ENCODE peak calls at places on chromosomes 5 and 9, in ten cellular contexts. L is tibial artery, B is type B pancreatic cell, R is RWPE1, E is foreskin fibroblast, W is progenitor cell of endocrine pancreas, Y is psoas muscle, Q is heart right ventricle, N is A549, I is astrocyte. T is an unnamed sample.

GRCh38 chr5:138869763-138870500 is 5.2 kb downstream of the LRRTM2 start:
- DNase-seq in L (no peak), B (no peak), R (peak), E (no peak), W (no peak), Y (no peak), Q (no peak), N (no peak), I (peak), T (no peak)

GRCh38 chr5:173835662-173836061 is 52.5 kb upstream of the CPEB4 start:
- DNase-seq in L (no peak), B (no peak), R (peak), E (no peak), W (no peak), Y (peak), Q (no peak), N (peak), I (no peak), T (no peak)

GRCh38 chr5:33379757-33380156 is 61.0 kb upstream of the TARS1 start:
- DNase-seq in L (no peak), B (no peak), R (no peak), E (peak), W (no peak), Y (no peak), Q (no peak), N (peak), I (no peak), T (peak)

GRCh38 chr5:96758621-96759020 is 49.1 kb downstream of the ERAP1 start:
- DNase-seq in L (no peak), B (no peak), R (no peak), E (peak), W (no peak), Y (no peak), Q (no peak), N (no peak), I (peak), T (no peak)

GRCh38 chr9:92609142-92609500 is 60.8 kb downstream of the IPPK start:
- DNase-seq in L (no peak), B (no peak), R (no peak), E (peak), W (no peak), Y (no peak), Q (no peak), N (no peak), I (peak), T (no peak)

GRCh38 chr9:88681434-88681833 is 146.5 kb downstream of the NXNL2 start:
- DNase-seq in L (no peak), B (no peak), R (no peak), E (no peak), W (no peak), Y (no peak), Q (no peak), N (no peak), I (no peak), T (no peak)

GRCh38 chr5:79562351-79563246 is 48.7 kb upstream of the HOMER1 start:
- DNase-seq in L (no peak), B (no peak), R (peak), E (peak), W (no peak), Y (no peak), Q (no peak), N (no peak), I (peak), T (no peak)

GRCh38 chr9:14768561-14769234 is 46.2 kb upstream of the CER1 start:
- DNase-seq in L (no peak), B (no peak), R (peak), E (peak), W (peak), Y (no peak), Q (no peak), N (peak), I (peak), T (peak)

GRCh38 chr5:170861855-170862766 is at the start of gene RANBP17:
- DNase-seq in L (no peak), B (peak), R (peak), E (peak), W (peak), Y (peak), Q (peak), N (peak), I (peak), T (peak)

GRCh38 chr5:74182603-74183002 is 457.9 kb downstream of the ENC1 start:
- DNase-seq in L (no peak), B (no peak), R (no peak), E (no peak), W (no peak), Y (no peak), Q (no peak), N (no peak), I (no peak), T (no peak)

GRCh38 chr5:168269950-168270349 is 21.5 kb upstream of the WWC1 start:
- DNase-seq in L (no peak), B (no peak), R (no peak), E (peak), W (no peak), Y (no peak), Q (no peak), N (peak), I (no peak), T (no peak)

GRCh38 chr5:135651156-135651555 is 72.4 kb upstream of the CXCL14 start:
- DNase-seq in L (no peak), B (no peak), R (peak), E (peak), W (no peak), Y (no peak), Q (no peak), N (no peak), I (peak), T (no peak)

GRCh38 chr9:133574791-133575672 is 34.2 kb downstream of the FAM163B start:
- DNase-seq in L (no peak), B (no peak), R (no peak), E (no peak), W (no peak), Y (no peak), Q (no peak), N (no peak), I (no peak), T (no peak)

GRCh38 chr9:35520404-35520790 is 30.5 kb downstream of the RUSC2 start:
- DNase-seq in L (no peak), B (no peak), R (no peak), E (no peak), W (no peak), Y (no peak), Q (no peak), N (no peak), I (no peak), T (no peak)

GRCh38 chr9:33263131-33263935 is 1.2 kb downstream of the BAG1 start:
- DNase-seq in L (peak), B (no peak), R (peak), E (peak), W (no peak), Y (peak), Q (peak), N (no peak), I (peak), T (no peak)

GRCh38 chr5:57831942-57832341 is 349.3 kb upstream of the ACTBL2 start:
- DNase-seq in L (no peak), B (no peak), R (no peak), E (peak), W (no peak), Y (no peak), Q (no peak), N (no peak), I (no peak), T (no peak)

GRCh38 chr9:137077010-137077747 is at the start of gene UAP1L1:
- DNase-seq in L (peak), B (no peak), R (no peak), E (peak), W (no peak), Y (peak), Q (peak), N (peak), I (peak), T (peak)

GRCh38 chr9:133771486-133772482 is 33.6 kb upstream of the SARDH start:
- DNase-seq in L (peak), B (peak), R (no peak), E (no peak), W (peak), Y (peak), Q (peak), N (no peak), I (no peak), T (no peak)

GRCh38 chr5:141192110-141192725 is at the start of gene PCDHB10:
- DNase-seq in L (no peak), B (no peak), R (no peak), E (peak), W (no peak), Y (no peak), Q (no peak), N (peak), I (no peak), T (peak)

GRCh38 chr9:34985311-34985899 is 4.1 kb upstream of the DNAJB5 start:
- DNase-seq in L (no peak), B (no peak), R (no peak), E (peak), W (peak), Y (no peak), Q (no peak), N (peak), I (peak), T (peak)

GRCh38 chr9:121773286-121773953 is 122.0 kb downstream of the DAB2IP start:
- DNase-seq in L (peak), B (no peak), R (no peak), E (no peak), W (no peak), Y (no peak), Q (no peak), N (no peak), I (no peak), T (no peak)

GRCh38 chr9:121772600-121773285 is 121.3 kb downstream of the DAB2IP start:
- DNase-seq in L (peak), B (no peak), R (no peak), E (no peak), W (no peak), Y (peak), Q (peak), N (no peak), I (no peak), T (no peak)

GRCh38 chr9:121770415-121771273 is 119.2 kb downstream of the DAB2IP start:
- DNase-seq in L (no peak), B (no peak), R (no peak), E (peak), W (no peak), Y (peak), Q (no peak), N (no peak), I (peak), T (no peak)

GRCh38 chr9:121771418-121771817 is 120.0 kb downstream of the DAB2IP start:
- DNase-seq in L (no peak), B (no peak), R (no peak), E (no peak), W (no peak), Y (peak), Q (no peak), N (no peak), I (no peak), T (no peak)

DNA sequence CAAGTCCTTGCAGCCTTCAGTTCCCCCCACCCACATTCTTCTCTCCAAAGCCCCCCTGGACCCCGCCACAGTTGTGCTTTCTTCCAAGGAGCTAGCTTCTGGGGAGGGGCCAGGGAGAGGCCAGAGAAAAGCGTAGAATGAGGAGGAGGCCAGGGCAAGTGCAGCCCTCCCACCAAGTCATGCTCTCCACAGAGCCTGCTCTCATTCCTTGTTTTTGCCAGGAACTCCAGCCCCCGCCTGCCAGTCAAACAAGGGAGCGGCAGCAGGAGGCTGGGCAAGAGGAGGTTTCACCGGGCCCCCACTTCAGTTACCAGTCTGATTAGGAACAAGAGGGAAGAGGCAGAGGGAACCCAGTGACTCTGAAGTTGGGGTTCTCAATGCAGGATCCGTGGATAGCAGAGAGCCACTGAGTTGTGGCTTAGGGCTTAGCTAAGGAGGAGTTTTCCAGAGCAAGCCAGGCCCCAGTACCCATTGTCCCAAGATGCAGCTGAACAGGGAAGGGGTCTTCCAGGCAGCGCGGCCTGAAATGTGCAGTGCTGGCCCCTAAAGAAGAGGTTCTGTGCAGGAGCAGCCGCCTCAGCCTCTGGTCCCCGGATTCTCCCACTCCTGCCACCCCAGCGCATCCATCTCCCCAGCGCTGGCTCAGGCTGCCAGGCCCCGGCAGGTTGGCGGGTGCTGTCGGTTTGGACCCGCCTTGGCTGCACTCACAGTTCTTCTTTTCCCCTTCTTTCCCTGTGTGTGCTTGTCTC is 120.6 kb downstream of the DAB2IP start:
- DNase-seq in L (no peak), B (no peak), R (no peak), E (no peak), W (no peak), Y (no peak), Q (no peak), N (no peak), I (no peak), T (no peak)
- TF ChIP-seq CTCF in L (no peak), B (no peak), R (no peak), E (no peak), W (no peak), Y (no peak), Q (no peak), N (no peak), I (no peak), T (no peak)

GRCh38 chr5:72153551-72153950 is 46.3 kb downstream of the MAP1B start:
- DNase-seq in L (no peak), B (no peak), R (no peak), E (no peak), W (no peak), Y (no peak), Q (no peak), N (no peak), I (no peak), T (no peak)
- TF ChIP-seq CTCF in L (no peak), B (no peak), R (no peak), E (no peak), W (no peak), Y (no peak), Q (no peak), N (no peak), I (no peak), T (no peak)

GRCh38 chr5:65072836-65073620 is 304.3 kb downstream of the CWC27 start:
- DNase-seq in L (no peak), B (no peak), R (no peak), E (no peak), W (no peak), Y (no peak), Q (no peak), N (no peak), I (peak), T (no peak)

GRCh38 chr5:65077653-65078052 is 308.9 kb downstream of the CWC27 start:
- DNase-seq in L (no peak), B (no peak), R (no peak), E (no peak), W (no peak), Y (no peak), Q (no peak), N (no peak), I (no peak), T (no peak)

GRCh38 chr5:65078331-65078730 is 309.6 kb downstream of the CWC27 start:
- DNase-seq in L (no peak), B (no peak), R (no peak), E (no peak), W (no peak), Y (no peak), Q (no peak), N (no peak), I (peak), T (no peak)

GRCh38 chr5:65075623-65076250 is 307.0 kb downstream of the CWC27 start:
- DNase-seq in L (no peak), B (no peak), R (no peak), E (no peak), W (no peak), Y (no peak), Q (no peak), N (no peak), I (no peak), T (no peak)

GRCh38 chr5:65076251-65076869 is 307.6 kb downstream of the CWC27 start:
- DNase-seq in L (peak), B (no peak), R (peak), E (peak), W (no peak), Y (no peak), Q (peak), N (peak), I (peak), T (peak)
- TF ChIP-seq CTCF in L (no peak), B (peak), R (no peak), E (no peak), W (peak), Y (no peak), Q (peak), N (peak), I (peak), T (peak)

GRCh38 chr9:77486463-77486862 is 161.7 kb downstream of the GNA14 start:
- DNase-seq in L (no peak), B (no peak), R (no peak), E (no peak), W (no peak), Y (no peak), Q (no peak), N (no peak), I (no peak), T (no peak)

GRCh38 chr9:77488439-77489126 is 159.5 kb downstream of the GNA14 start:
- DNase-seq in L (no peak), B (no peak), R (peak), E (peak), W (no peak), Y (no peak), Q (no peak), N (peak), I (no peak), T (no peak)

DNA sequence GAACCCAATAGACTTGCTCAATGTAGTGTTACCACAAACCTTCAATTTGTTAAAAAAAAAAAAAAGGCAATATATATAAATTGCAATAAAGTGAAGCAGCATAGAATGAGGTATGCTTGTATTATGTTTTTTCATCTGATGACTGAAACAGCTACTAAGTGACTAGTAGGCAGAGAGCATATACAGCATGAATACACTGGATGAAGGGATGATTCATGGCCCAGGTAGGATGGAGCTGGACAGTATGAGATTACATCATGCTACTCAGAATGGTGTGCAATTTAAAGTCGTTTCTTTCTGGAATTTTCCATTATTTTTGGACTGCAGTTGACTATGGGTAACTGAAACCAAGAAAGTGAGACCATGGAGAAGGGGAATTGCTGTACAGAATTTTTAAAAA is 161.2 kb downstream of the GNA14 start:
- DNase-seq in L (no peak), B (no peak), R (peak), E (no peak), W (no peak), Y (no peak), Q (no peak), N (no peak), I (peak), T (no peak)
- TF ChIP-seq CTCF in L (no peak), B (no peak), R (no peak), E (no peak), W (no peak), Y (no peak), Q (no peak), N (no peak), I (no peak), T (no peak)

DNA sequence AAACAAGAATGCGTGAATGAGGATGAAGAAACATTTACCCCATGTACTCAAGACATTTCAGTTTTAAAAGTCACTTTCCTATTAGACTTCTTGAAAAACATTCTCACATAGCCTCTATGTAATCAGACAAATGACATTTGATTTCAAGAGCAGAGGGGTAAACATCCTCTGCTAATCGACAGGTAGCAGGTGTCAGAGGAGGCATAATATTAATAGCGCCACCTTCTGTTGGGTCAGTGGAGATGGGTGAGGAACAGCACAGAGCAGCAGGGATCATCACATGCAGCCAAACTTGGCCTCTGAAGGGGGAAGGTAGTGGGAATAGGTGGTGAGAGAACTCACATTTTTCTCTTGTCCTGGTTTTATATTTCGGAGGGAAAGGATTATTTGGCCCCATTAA is 3.3 kb upstream of the LSM11 start:
- DNase-seq in L (no peak), B (no peak), R (peak), E (peak), W (no peak), Y (no peak), Q (no peak), N (peak), I (no peak), T (no peak)
- TF ChIP-seq CTCF in L (no peak), B (peak), R (peak), E (peak), W (peak), Y (peak), Q (peak), N (peak), I (peak), T (peak)

GRCh38 chr5:126994485-126994884 is 35.9 kb downstream of the MARCHF3 start:
- DNase-seq in L (no peak), B (no peak), R (no peak), E (no peak), W (no peak), Y (no peak), Q (no peak), N (no peak), I (no peak), T (no peak)
- TF ChIP-seq CTCF in L (no peak), B (no peak), R (no peak), E (no peak), W (no peak), Y (no peak), Q (no peak), N (no peak), I (no peak), T (no peak)

DNA sequence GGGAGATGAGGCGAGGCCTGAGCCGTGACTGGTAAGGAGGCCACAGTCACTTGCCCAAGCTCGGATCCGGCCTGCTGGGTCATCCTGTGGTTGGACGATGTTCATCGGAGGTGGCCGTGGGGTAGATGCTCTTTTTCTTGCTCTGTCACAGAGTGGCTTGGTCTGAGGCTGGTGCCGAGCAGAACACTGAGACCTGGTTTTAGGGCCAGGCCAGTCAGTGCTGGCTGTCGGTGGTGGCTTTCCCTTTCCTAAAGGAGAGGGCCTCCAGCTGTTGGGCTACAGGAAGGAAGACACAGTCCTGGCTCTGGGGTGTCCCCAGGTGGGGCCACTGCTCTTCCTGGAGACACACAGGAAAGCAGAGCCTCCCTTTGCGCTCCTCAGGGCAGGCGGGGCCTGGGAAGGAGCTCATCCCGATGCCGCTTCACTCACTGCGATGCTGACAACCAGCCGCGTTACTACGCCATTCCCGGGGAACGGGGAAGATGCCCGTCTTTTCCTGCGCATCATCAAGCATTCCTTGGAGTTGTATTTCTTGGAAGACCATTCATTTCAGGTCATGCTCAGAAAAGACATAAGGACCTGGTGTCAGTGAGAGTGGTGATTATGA is 254.8 kb upstream of the IRX4 start:
- DNase-seq in L (no peak), B (no peak), R (no peak), E (no peak), W (no peak), Y (no peak), Q (no peak), N (no peak), I (no peak), T (no peak)
- TF ChIP-seq CTCF in L (no peak), B (no peak), R (no peak), E (no peak), W (no peak), Y (no peak), Q (no peak), N (no peak), I (no peak), T (no peak)

DNA sequence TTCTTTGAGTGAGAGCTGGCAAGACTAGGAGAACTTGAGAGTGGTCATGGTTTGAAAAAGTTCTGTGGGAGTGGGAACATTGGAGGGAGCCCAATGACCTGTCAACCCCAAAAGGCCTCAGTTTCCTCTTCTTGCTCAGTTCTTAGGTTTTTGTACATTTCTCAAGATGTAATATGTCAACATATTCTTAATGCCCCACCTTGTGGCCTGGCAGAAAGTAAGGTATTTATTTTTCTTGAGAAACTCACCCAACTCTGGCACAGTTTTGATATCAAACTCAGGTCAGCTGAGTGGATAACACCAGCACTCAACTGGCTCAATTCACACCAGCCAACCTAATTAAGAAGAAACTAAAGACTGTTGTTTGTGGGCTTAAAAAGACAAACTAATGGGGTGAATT is 123.0 kb upstream of the SLC27A6 start:
- DNase-seq in L (no peak), B (no peak), R (no peak), E (peak), W (no peak), Y (no peak), Q (no peak), N (no peak), I (no peak), T (no peak)
- TF ChIP-seq CTCF in L (no peak), B (no peak), R (no peak), E (no peak), W (no peak), Y (no peak), Q (no peak), N (no peak), I (no peak), T (no peak)

GRCh38 chr9:2837915-2838314 is 6.0 kb downstream of the PUM3 start:
- DNase-seq in L (no peak), B (no peak), R (peak), E (no peak), W (no peak), Y (no peak), Q (no peak), N (peak), I (no peak), T (no peak)
- TF ChIP-seq CTCF in L (peak), B (peak), R (peak), E (no peak), W (peak), Y (peak), Q (peak), N (peak), I (peak), T (no peak)